ENCODE peak calls at places on chromosomes 5 and 9, in ten cellular contexts. One of them, this sample, is unnamed.

GRCh38 chr9:8622222-8622802 is 822.7 kb upstream of the DMAC1 start:
- DNase-seq in psoas muscle: no peak
- DNase-seq in gastrocnemius medialis: no peak
- DNase-seq in Caco-2: no peak
- DNase-seq in adipocyte: no peak
- DNase-seq in fibroblast of villous mesenchyme: no peak
- DNase-seq in GM06990: no peak
- DNase-seq in BJ: no peak
- DNase-seq in AG10803: no peak
- DNase-seq in Peyer's patch: no peak
- DNase-seq in this sample: no peak

GRCh38 chr9:88757406-88758010 is 222.5 kb downstream of the NXNL2 start:
- DNase-seq in psoas muscle: no peak
- DNase-seq in gastrocnemius medialis: no peak
- DNase-seq in Caco-2: no peak
- DNase-seq in adipocyte: no peak
- DNase-seq in fibroblast of villous mesenchyme: no peak
- DNase-seq in GM06990: no peak
- DNase-seq in BJ: no peak
- DNase-seq in AG10803: no peak
- DNase-seq in Peyer's patch: no peak
- DNase-seq in this sample: no peak

GRCh38 chr5:59548807-59549357 is 344.6 kb downstream of the PDE4D start:
- DNase-seq in psoas muscle: no peak
- DNase-seq in gastrocnemius medialis: no peak
- DNase-seq in Caco-2: no peak
- DNase-seq in adipocyte: no peak
- DNase-seq in fibroblast of villous mesenchyme: no peak
- DNase-seq in GM06990: no peak
- DNase-seq in BJ: no peak
- DNase-seq in AG10803: no peak
- DNase-seq in Peyer's patch: no peak
- DNase-seq in this sample: no peak

GRCh38 chr9:91882628-91883027 is 67.4 kb downstream of the ROR2 start:
- DNase-seq in psoas muscle: no peak
- DNase-seq in gastrocnemius medialis: no peak
- DNase-seq in Caco-2: no peak
- DNase-seq in adipocyte: no peak
- DNase-seq in fibroblast of villous mesenchyme: no peak
- DNase-seq in GM06990: no peak
- DNase-seq in BJ: no peak
- DNase-seq in AG10803: no peak
- DNase-seq in Peyer's patch: no peak
- DNase-seq in this sample: no peak

GRCh38 chr5:135141303-135142268 is 107.6 kb upstream of the PITX1 start:
- DNase-seq in psoas muscle: no peak
- DNase-seq in gastrocnemius medialis: no peak
- DNase-seq in Caco-2: peak; percentile 21
- DNase-seq in adipocyte: no peak
- DNase-seq in fibroblast of villous mesenchyme: no peak
- DNase-seq in GM06990: no peak
- DNase-seq in BJ: no peak
- DNase-seq in AG10803: peak; percentile 29
- DNase-seq in Peyer's patch: peak; percentile 39
- DNase-seq in this sample: no peak

GRCh38 chr5:1228121-1228520 is 2.9 kb downstream of the SLC6A18 start:
- DNase-seq in psoas muscle: no peak
- DNase-seq in gastrocnemius medialis: no peak
- DNase-seq in Caco-2: no peak
- DNase-seq in adipocyte: no peak
- DNase-seq in fibroblast of villous mesenchyme: no peak
- DNase-seq in GM06990: no peak
- DNase-seq in BJ: no peak
- DNase-seq in AG10803: no peak
- DNase-seq in Peyer's patch: no peak
- DNase-seq in this sample: no peak

GRCh38 chr9:92627651-92628050 is 42.3 kb downstream of the IPPK start:
- DNase-seq in psoas muscle: no peak
- DNase-seq in gastrocnemius medialis: no peak
- DNase-seq in Caco-2: no peak
- DNase-seq in adipocyte: peak; percentile 8
- DNase-seq in fibroblast of villous mesenchyme: no peak
- DNase-seq in GM06990: no peak
- DNase-seq in BJ: no peak
- DNase-seq in AG10803: peak; percentile 39
- DNase-seq in Peyer's patch: no peak
- DNase-seq in this sample: no peak

GRCh38 chr9:123893831-123894460 is 36.0 kb downstream of the DENND1A start:
- DNase-seq in psoas muscle: no peak
- DNase-seq in gastrocnemius medialis: no peak
- DNase-seq in Caco-2: no peak
- DNase-seq in adipocyte: peak; percentile 33
- DNase-seq in fibroblast of villous mesenchyme: peak; percentile 52
- DNase-seq in GM06990: peak; percentile 18
- DNase-seq in BJ: no peak
- DNase-seq in AG10803: peak; percentile 29
- DNase-seq in Peyer's patch: no peak
- DNase-seq in this sample: no peak

GRCh38 chr5:168477060-168477459 is 9.2 kb upstream of the RARS1 start:
- DNase-seq in psoas muscle: no peak
- DNase-seq in gastrocnemius medialis: no peak
- DNase-seq in Caco-2: peak; percentile 23
- DNase-seq in adipocyte: peak; percentile 10
- DNase-seq in fibroblast of villous mesenchyme: peak; percentile 89
- DNase-seq in GM06990: no peak
- DNase-seq in BJ: no peak
- DNase-seq in AG10803: peak; percentile 80
- DNase-seq in Peyer's patch: no peak
- DNase-seq in this sample: no peak

GRCh38 chr5:57887851-57888621 is 405.4 kb upstream of the ACTBL2 start:
- DNase-seq in psoas muscle: no peak
- DNase-seq in gastrocnemius medialis: peak; percentile 13
- DNase-seq in Caco-2: peak; percentile 72
- DNase-seq in adipocyte: peak; percentile 67
- DNase-seq in fibroblast of villous mesenchyme: peak; percentile 31
- DNase-seq in GM06990: no peak
- DNase-seq in BJ: no peak
- DNase-seq in AG10803: peak; percentile 68
- DNase-seq in Peyer's patch: no peak
- DNase-seq in this sample: peak; percentile 14

GRCh38 chr9:126386814-126387213 is 60.2 kb downstream of the MVB12B start:
- DNase-seq in psoas muscle: no peak
- DNase-seq in gastrocnemius medialis: no peak
- DNase-seq in Caco-2: no peak
- DNase-seq in adipocyte: no peak
- DNase-seq in fibroblast of villous mesenchyme: no peak
- DNase-seq in GM06990: no peak
- DNase-seq in BJ: no peak
- DNase-seq in AG10803: no peak
- DNase-seq in Peyer's patch: no peak
- DNase-seq in this sample: no peak

GRCh38 chr5:5798041-5798827 is 375.8 kb downstream of the ICE1 start:
- DNase-seq in psoas muscle: no peak
- DNase-seq in gastrocnemius medialis: no peak
- DNase-seq in Caco-2: no peak
- DNase-seq in adipocyte: no peak
- DNase-seq in fibroblast of villous mesenchyme: no peak
- DNase-seq in GM06990: no peak
- DNase-seq in BJ: no peak
- DNase-seq in AG10803: no peak
- DNase-seq in Peyer's patch: no peak
- DNase-seq in this sample: no peak

GRCh38 chr5:5800801-5801761 is 378.6 kb downstream of the ICE1 start:
- DNase-seq in psoas muscle: no peak
- DNase-seq in gastrocnemius medialis: no peak
- DNase-seq in Caco-2: no peak
- DNase-seq in adipocyte: no peak
- DNase-seq in fibroblast of villous mesenchyme: no peak
- DNase-seq in GM06990: no peak
- DNase-seq in BJ: no peak
- DNase-seq in AG10803: no peak
- DNase-seq in Peyer's patch: no peak
- DNase-seq in this sample: no peak

GRCh38 chr5:5799826-5800225 is 377.3 kb downstream of the ICE1 start:
- DNase-seq in psoas muscle: no peak
- DNase-seq in gastrocnemius medialis: no peak
- DNase-seq in Caco-2: no peak
- DNase-seq in adipocyte: no peak
- DNase-seq in fibroblast of villous mesenchyme: no peak
- DNase-seq in GM06990: no peak
- DNase-seq in BJ: no peak
- DNase-seq in AG10803: no peak
- DNase-seq in Peyer's patch: no peak
- DNase-seq in this sample: no peak

GRCh38 chr5:5795074-5795779 is 372.8 kb downstream of the ICE1 start:
- DNase-seq in psoas muscle: peak; percentile 41
- DNase-seq in gastrocnemius medialis: peak; percentile 71
- DNase-seq in Caco-2: no peak
- DNase-seq in adipocyte: no peak
- DNase-seq in fibroblast of villous mesenchyme: no peak
- DNase-seq in GM06990: no peak
- DNase-seq in BJ: no peak
- DNase-seq in AG10803: no peak
- DNase-seq in Peyer's patch: no peak
- DNase-seq in this sample: no peak

DNA sequence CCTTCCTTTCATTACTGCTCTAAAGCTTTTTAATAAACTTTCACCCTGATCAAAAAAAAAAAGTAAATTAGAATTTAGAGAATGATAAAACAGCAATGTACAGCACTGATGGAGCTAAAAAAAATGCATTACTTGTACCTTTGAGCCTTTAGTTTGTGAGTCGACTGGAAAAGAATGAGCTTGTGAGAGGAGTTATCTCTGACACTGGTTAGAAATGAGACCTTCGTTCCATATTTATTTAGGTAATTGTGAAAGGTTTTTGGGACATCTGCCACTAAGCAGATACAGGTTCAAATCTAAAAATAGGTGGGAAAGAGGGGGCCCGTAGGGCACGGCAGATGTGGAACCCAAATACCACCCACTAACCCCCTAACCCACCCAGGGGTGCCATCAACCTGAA is 376.8 kb downstream of the ICE1 start:
- DNase-seq in psoas muscle: no peak
- DNase-seq in gastrocnemius medialis: no peak
- DNase-seq in Caco-2: no peak
- DNase-seq in adipocyte: no peak
- DNase-seq in fibroblast of villous mesenchyme: no peak
- DNase-seq in GM06990: no peak
- DNase-seq in BJ: no peak
- DNase-seq in AG10803: no peak
- DNase-seq in Peyer's patch: no peak
- DNase-seq in this sample: no peak
- H3K4me3 ChIP-seq in psoas muscle: no peak overlapping the region
- H3K4me3 ChIP-seq in gastrocnemius medialis: no peak overlapping the region
- H3K4me3 ChIP-seq in Caco-2: no peak overlapping the region
- H3K4me3 ChIP-seq in adipocyte: no peak overlapping the region
- H3K4me3 ChIP-seq in fibroblast of villous mesenchyme: no peak overlapping the region
- H3K4me3 ChIP-seq in GM06990: no peak overlapping the region
- H3K4me3 ChIP-seq in BJ: no peak overlapping the region
- H3K4me3 ChIP-seq in AG10803: no peak overlapping the region
- H3K4me3 ChIP-seq in Peyer's patch: no peak overlapping the region
- H3K4me3 ChIP-seq in this sample: no peak overlapping the region

GRCh38 chr5:170267431-170268152 is 30.0 kb downstream of the LCP2 start:
- DNase-seq in psoas muscle: peak; percentile 68
- DNase-seq in gastrocnemius medialis: peak; percentile 59
- DNase-seq in Caco-2: peak; percentile 66
- DNase-seq in adipocyte: peak; percentile 85
- DNase-seq in fibroblast of villous mesenchyme: peak; percentile 69
- DNase-seq in GM06990: peak; percentile 31
- DNase-seq in BJ: no peak
- DNase-seq in AG10803: peak; percentile 69
- DNase-seq in Peyer's patch: peak; percentile 87
- DNase-seq in this sample: peak; percentile 79
- H3K4me3 ChIP-seq in psoas muscle: no peak overlapping the region
- H3K4me3 ChIP-seq in gastrocnemius medialis: no peak overlapping the region
- H3K4me3 ChIP-seq in Caco-2: no peak overlapping the region
- H3K4me3 ChIP-seq in adipocyte: no peak overlapping the region
- H3K4me3 ChIP-seq in fibroblast of villous mesenchyme: no peak overlapping the region
- H3K4me3 ChIP-seq in GM06990: no peak overlapping the region
- H3K4me3 ChIP-seq in BJ: no peak overlapping the region
- H3K4me3 ChIP-seq in AG10803: no peak overlapping the region
- H3K4me3 ChIP-seq in Peyer's patch: no peak overlapping the region
- H3K4me3 ChIP-seq in this sample: no peak overlapping the region

DNA sequence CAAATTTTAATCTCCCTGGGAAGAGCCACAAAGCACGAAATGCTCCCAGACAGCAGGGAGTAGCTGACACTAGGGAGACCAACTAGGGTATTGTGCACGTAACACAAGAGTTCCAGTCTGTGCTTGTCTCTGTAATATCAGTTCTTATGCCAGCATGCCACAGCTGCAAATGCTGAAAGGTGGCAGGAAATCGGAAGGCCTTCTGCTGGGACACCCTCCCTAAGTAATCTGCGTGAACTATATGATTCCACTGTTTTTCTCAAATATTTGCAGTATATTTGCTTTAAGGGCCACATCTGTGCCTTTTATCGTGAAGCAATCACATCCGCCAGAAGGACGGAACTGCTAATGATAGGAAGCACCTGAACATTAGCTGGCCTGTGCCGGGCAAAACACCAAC is 12.6 kb downstream of the VLDLR start:
- DNase-seq in psoas muscle: no peak
- DNase-seq in gastrocnemius medialis: no peak
- DNase-seq in Caco-2: no peak
- DNase-seq in adipocyte: no peak
- DNase-seq in fibroblast of villous mesenchyme: no peak
- DNase-seq in GM06990: no peak
- DNase-seq in BJ: no peak
- DNase-seq in AG10803: no peak
- DNase-seq in Peyer's patch: no peak
- DNase-seq in this sample: no peak
- H3K4me3 ChIP-seq in psoas muscle: no peak overlapping the region
- H3K4me3 ChIP-seq in gastrocnemius medialis: no peak overlapping the region
- H3K4me3 ChIP-seq in Caco-2: no peak overlapping the region
- H3K4me3 ChIP-seq in adipocyte: no peak overlapping the region
- H3K4me3 ChIP-seq in fibroblast of villous mesenchyme: no peak overlapping the region
- H3K4me3 ChIP-seq in GM06990: no peak overlapping the region
- H3K4me3 ChIP-seq in BJ: no peak overlapping the region
- H3K4me3 ChIP-seq in AG10803: no peak overlapping the region
- H3K4me3 ChIP-seq in Peyer's patch: no peak overlapping the region
- H3K4me3 ChIP-seq in this sample: no peak overlapping the region

GRCh38 chr5:150948539-150948938 is 43.8 kb upstream of the ZNF300 start:
- DNase-seq in psoas muscle: no peak
- DNase-seq in gastrocnemius medialis: no peak
- DNase-seq in Caco-2: no peak
- DNase-seq in adipocyte: no peak
- DNase-seq in fibroblast of villous mesenchyme: no peak
- DNase-seq in GM06990: no peak
- DNase-seq in BJ: no peak
- DNase-seq in AG10803: no peak
- DNase-seq in Peyer's patch: no peak
- DNase-seq in this sample: no peak

GRCh38 chr5:150945947-150946346 is 41.2 kb upstream of the ZNF300 start:
- DNase-seq in psoas muscle: no peak
- DNase-seq in gastrocnemius medialis: no peak
- DNase-seq in Caco-2: no peak
- DNase-seq in adipocyte: no peak
- DNase-seq in fibroblast of villous mesenchyme: no peak
- DNase-seq in GM06990: no peak
- DNase-seq in BJ: no peak
- DNase-seq in AG10803: peak; percentile 6
- DNase-seq in Peyer's patch: no peak
- DNase-seq in this sample: no peak

GRCh38 chr5:150945501-150945900 is 40.7 kb upstream of the ZNF300 start:
- DNase-seq in psoas muscle: no peak
- DNase-seq in gastrocnemius medialis: no peak
- DNase-seq in Caco-2: no peak
- DNase-seq in adipocyte: no peak
- DNase-seq in fibroblast of villous mesenchyme: no peak
- DNase-seq in GM06990: no peak
- DNase-seq in BJ: no peak
- DNase-seq in AG10803: peak; percentile 32
- DNase-seq in Peyer's patch: no peak
- DNase-seq in this sample: no peak

GRCh38 chr5:150946351-150946905 is 41.6 kb upstream of the ZNF300 start:
- DNase-seq in psoas muscle: peak; percentile 87
- DNase-seq in gastrocnemius medialis: peak; percentile 77
- DNase-seq in Caco-2: no peak
- DNase-seq in adipocyte: no peak
- DNase-seq in fibroblast of villous mesenchyme: peak; percentile 92
- DNase-seq in GM06990: no peak
- DNase-seq in BJ: peak; percentile 22
- DNase-seq in AG10803: peak; percentile 82
- DNase-seq in Peyer's patch: peak; percentile 65
- DNase-seq in this sample: no peak
- H3K4me3 ChIP-seq in psoas muscle: peak overlapping the region; percentile 83
- H3K4me3 ChIP-seq in gastrocnemius medialis: peak overlapping the region; percentile 73
- H3K4me3 ChIP-seq in Caco-2: no peak overlapping the region
- H3K4me3 ChIP-seq in adipocyte: peak overlapping the region; percentile 81
- H3K4me3 ChIP-seq in fibroblast of villous mesenchyme: peak overlapping the region; percentile 66
- H3K4me3 ChIP-seq in GM06990: no peak overlapping the region
- H3K4me3 ChIP-seq in BJ: peak overlapping the region; percentile 48
- H3K4me3 ChIP-seq in AG10803: peak overlapping the region; percentile 64
- H3K4me3 ChIP-seq in Peyer's patch: peak overlapping the region; percentile 48
- H3K4me3 ChIP-seq in this sample: no peak overlapping the region

This sample was measured in Jurkat, Clone E6-1.